ENCODE peak calls at places on chromosomes 12 and 14, in eight cellular contexts. L, B, K, X, D, J, P and S are unnamed samples.

GRCh38 chr12:57430117-57430930 is 519 bp downstream of the R3HDM2 start:
- DNase-seq in B (peak; percentile 50), P (peak; percentile 49), J (peak; percentile 27), X (no peak), L (no peak), D (no peak), K (peak; percentile 36), S (no peak)

GRCh38 chr14:44453433-44454171 is 53.5 kb downstream of the FSCB start:
- DNase-seq in L (no peak), X (no peak), K (no peak), P (no peak), B (no peak), J (no peak), D (no peak), S (no peak)

GRCh38 chr12:93743999-93744689 is 67.0 kb downstream of the CRADD start:
- DNase-seq in P (no peak), J (no peak), D (no peak), B (no peak), L (no peak), K (peak; percentile 64), X (no peak), S (no peak)

GRCh38 chr12:131362290-131363211 is 348.3 kb upstream of the SFSWAP start:
- DNase-seq in D (no peak), L (no peak), B (no peak), J (no peak), X (peak; percentile 4), P (no peak), K (no peak), S (no peak)

GRCh38 chr12:75452675-75453330 is 27.8 kb upstream of the GLIPR1 start:
- DNase-seq in K (peak; percentile 74), B (peak; percentile 56), P (peak; percentile 11), D (no peak), L (no peak), X (no peak), J (no peak), S (no peak)

GRCh38 chr12:106071686-106072085 is 67.1 kb downstream of the NUAK1 start:
- DNase-seq in K (no peak), J (no peak), D (no peak), X (no peak), L (no peak), B (no peak), P (peak; percentile 64), S (no peak)

GRCh38 chr12:32365473-32366064 is 33.8 kb upstream of the FGD4 start:
- DNase-seq in K (peak; percentile 71), L (no peak), D (peak; percentile 48), X (peak; percentile 45), J (peak; percentile 43), B (peak; percentile 77), P (peak; percentile 79), S (no peak)

GRCh38 chr14:105974902-105975301 is 448.5 kb downstream of the TMEM121 start:
- DNase-seq in J (no peak), P (no peak), K (no peak), D (no peak), L (no peak), X (no peak), B (no peak), S (no peak)

GRCh38 chr14:78509516-78509915 is 339.3 kb downstream of the NRXN3 start:
- DNase-seq in K (no peak), J (no peak), L (no peak), B (no peak), X (no peak), P (no peak), D (no peak), S (no peak)

GRCh38 chr12:115320967-115321366 is 637.0 kb upstream of the TBX3 start:
- DNase-seq in D (no peak), P (peak; percentile 28), X (no peak), K (no peak), J (no peak), L (no peak), B (no peak), S (no peak)

GRCh38 chr12:92136883-92137582 is 8.6 kb downstream of the BTG1 start:
- DNase-seq in P (peak; percentile 90), L (no peak), K (peak; percentile 96), B (peak; percentile 91), D (peak; percentile 72), X (no peak), J (no peak), S (no peak)

GRCh38 chr12:94761559-94761958 is 111.2 kb upstream of the TMCC3 start:
- DNase-seq in P (peak; percentile 86), X (no peak), L (no peak), D (peak; percentile 14), K (peak; percentile 99), J (no peak), B (peak; percentile 92), S (no peak)

GRCh38 chr12:52874573-52875435 is 26.0 kb upstream of the KRT78 start:
- DNase-seq in K (peak; percentile 61), J (no peak), B (no peak), P (no peak), X (no peak), L (no peak), D (no peak), S (no peak)

DNA sequence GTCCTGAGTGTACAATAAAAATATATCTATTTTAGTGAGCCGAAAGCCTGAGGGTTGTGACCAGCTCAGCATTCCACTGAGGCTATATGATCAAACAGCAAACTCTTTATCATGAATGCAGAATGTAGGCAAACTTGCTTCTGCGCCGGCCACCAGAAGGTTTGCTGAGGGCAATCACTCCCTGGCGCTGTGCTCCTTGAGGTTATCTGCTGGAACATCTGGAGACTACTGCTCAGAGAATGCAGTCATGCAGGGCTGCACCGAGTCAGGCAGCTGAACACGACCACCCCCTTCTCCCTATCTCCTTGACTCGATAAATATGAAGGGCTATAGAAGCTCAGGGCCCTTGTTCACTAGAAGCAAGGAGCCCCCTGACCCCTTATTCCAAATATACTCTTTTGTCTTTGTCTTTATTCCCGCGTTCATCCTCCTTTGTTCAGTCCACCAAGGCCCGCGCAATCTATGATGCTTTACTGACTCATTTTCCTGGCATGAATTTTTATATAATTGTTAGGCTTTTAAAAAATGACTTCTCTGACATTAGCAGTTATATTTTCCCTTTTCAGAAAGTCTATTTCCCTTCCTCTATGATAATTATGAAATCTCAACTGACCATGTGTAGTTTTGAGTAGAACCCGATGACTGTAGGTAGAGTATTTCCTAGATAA is 1089.3 kb downstream of the SLC16A7 start:
- DNase-seq in B (no peak), J (no peak), K (no peak), P (no peak), L (no peak), D (no peak), X (no peak), S (no peak)
- TF ChIP-seq CTCF in B (no peak), J (no peak), K (no peak), P (peak; percentile 2), L (no peak), D (no peak), X (no peak), S (peak; percentile 24)

GRCh38 chr12:8950702-8951478 is 1.4 kb upstream of the M6PR start:
- DNase-seq in D (no peak), L (no peak), B (no peak), K (no peak), P (peak; percentile 2), J (no peak), X (no peak), S (no peak)
- TF ChIP-seq CTCF in D (no peak), L (no peak), B (no peak), K (no peak), P (no peak), J (no peak), X (no peak), S (no peak)

GRCh38 chr12:59194794-59195193 is 274.5 kb upstream of the LRIG3 start:
- DNase-seq in D (no peak), J (no peak), K (no peak), L (no peak), B (no peak), X (no peak), P (no peak), S (no peak)
- TF ChIP-seq CTCF in D (no peak), J (no peak), K (no peak), L (no peak), B (no peak), X (no peak), P (no peak), S (no peak)

GRCh38 chr12:55795950-55796349 is 21.6 kb downstream of the SARNP start:
- DNase-seq in P (no peak), L (no peak), K (no peak), X (no peak), J (no peak), D (no peak), B (no peak), S (no peak)

GRCh38 chr12:55797550-55797949 is 20.0 kb downstream of the SARNP start:
- DNase-seq in D (no peak), K (no peak), L (no peak), X (no peak), B (no peak), J (no peak), P (peak; percentile 56), S (no peak)

DNA sequence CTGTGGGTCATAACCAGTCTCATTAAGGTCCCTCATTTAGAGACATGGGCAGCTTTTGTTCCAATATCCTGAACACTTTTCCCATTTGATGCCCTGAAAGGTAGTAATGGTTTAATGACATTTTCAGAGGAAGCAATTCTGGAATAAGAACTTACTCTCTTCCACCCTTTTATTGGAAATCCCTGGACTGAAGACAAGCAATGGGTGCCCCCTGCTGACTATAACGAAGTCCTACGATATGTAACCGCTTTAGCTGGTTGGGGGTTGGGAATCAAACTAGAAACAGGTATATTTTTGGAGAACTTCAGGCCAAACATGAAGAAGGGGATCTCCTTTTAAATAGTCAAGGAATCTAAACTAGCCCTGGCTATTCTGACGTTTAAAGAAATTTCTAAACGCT is 20.5 kb downstream of the SARNP start:
- DNase-seq in K (peak; percentile 36), L (no peak), B (peak; percentile 55), D (no peak), X (no peak), P (peak; percentile 80), J (no peak), S (no peak)
- TF ChIP-seq CTCF in K (peak; percentile 23), L (peak; percentile 45), B (peak; percentile 57), D (peak; percentile 49), X (peak; percentile 51), P (peak; percentile 72), J (no peak), S (peak; percentile 61)